ENCODE peak calls at places on chromosomes 7 and 10, in eight cellular contexts. T is tibial artery, V is cardiac muscle cell, M is gastrocnemius medialis, W is esophagus squamous epithelium, C is tibial nerve, F is AG04450, I is right lobe of liver. N is an unnamed sample.

GRCh38 chr10:130472236-130472635 is 336.0 kb downstream of the GLRX3 start:
- DNase-seq in T (peak), V (no peak), M (no peak), W (no peak), C (no peak), F (no peak), I (no peak), N (no peak)

GRCh38 chr10:124611738-124612137 is 132.4 kb downstream of the FAM53B start:
- DNase-seq in T (no peak), V (no peak), M (no peak), W (no peak), C (no peak), F (no peak), I (no peak), N (no peak)

GRCh38 chr7:780056-780455 is 52.2 kb upstream of the SUN1 start:
- DNase-seq in T (no peak), V (no peak), M (no peak), W (no peak), C (no peak), F (no peak), I (no peak), N (no peak)

GRCh38 chr7:111650456-111650999 is 88.2 kb upstream of the IMMP2L start:
- DNase-seq in T (no peak), V (no peak), M (no peak), W (no peak), C (no peak), F (no peak), I (no peak), N (peak)

GRCh38 chr7:2470204-2471021 is 5.8 kb downstream of the GRIFIN start:
- DNase-seq in T (no peak), V (no peak), M (no peak), W (no peak), C (no peak), F (no peak), I (no peak), N (no peak)

GRCh38 chr7:127886248-127886647 is 145.0 kb downstream of the LRRC4 start:
- DNase-seq in T (no peak), V (no peak), M (no peak), W (no peak), C (no peak), F (no peak), I (no peak), N (no peak)

GRCh38 chr7:157522189-157522588 is 185.4 kb downstream of the DNAJB6 start:
- DNase-seq in T (peak), V (no peak), M (no peak), W (no peak), C (no peak), F (no peak), I (peak), N (no peak)

GRCh38 chr7:140242057-140243031 is 65.6 kb upstream of the KDM7A start:
- DNase-seq in T (no peak), V (no peak), M (no peak), W (no peak), C (no peak), F (no peak), I (no peak), N (no peak)

GRCh38 chr7:455110-455928 is 64.3 kb downstream of the PDGFA start:
- DNase-seq in T (peak), V (peak), M (no peak), W (no peak), C (no peak), F (no peak), I (peak), N (no peak)

GRCh38 chr7:31251441-31251840 is 89.1 kb downstream of the NEUROD6 start:
- DNase-seq in T (no peak), V (no peak), M (no peak), W (no peak), C (no peak), F (no peak), I (no peak), N (no peak)

GRCh38 chr10:96380821-96381220 is 22.0 kb upstream of the OPALIN start:
- DNase-seq in T (no peak), V (no peak), M (no peak), W (no peak), C (no peak), F (no peak), I (no peak), N (no peak)

GRCh38 chr10:71338728-71339495 is 19.9 kb downstream of the SLC29A3 start:
- DNase-seq in T (no peak), V (peak), M (no peak), W (no peak), C (no peak), F (no peak), I (no peak), N (no peak)

GRCh38 chr10:104033401-104033930 is 52.2 kb downstream of the COL17A1 start:
- DNase-seq in T (no peak), V (no peak), M (no peak), W (no peak), C (no peak), F (no peak), I (no peak), N (no peak)

GRCh38 chr7:45670227-45670626 is 96.1 kb downstream of the ADCY1 start:
- DNase-seq in T (no peak), V (no peak), M (no peak), W (no peak), C (no peak), F (no peak), I (peak), N (no peak)

GRCh38 chr10:112763916-112764520 is 186.0 kb upstream of the TCF7L2 start:
- DNase-seq in T (no peak), V (no peak), M (no peak), W (no peak), C (no peak), F (peak), I (no peak), N (no peak)

GRCh38 chr7:132362059-132362458 is 214.2 kb downstream of the PLXNA4 start:
- DNase-seq in T (no peak), V (no peak), M (no peak), W (no peak), C (no peak), F (no peak), I (no peak), N (no peak)

GRCh38 chr10:14588084-14588937 is 186.4 kb downstream of the FAM107B start:
- DNase-seq in T (peak), V (no peak), M (no peak), W (no peak), C (no peak), F (peak), I (no peak), N (peak)

GRCh38 chr7:47763063-47763974 is 181.4 kb upstream of the TNS3 start:
- DNase-seq in T (no peak), V (no peak), M (no peak), W (no peak), C (peak), F (peak), I (peak), N (peak)

GRCh38 chr7:22688034-22688433 is 39.0 kb upstream of the IL6 start:
- DNase-seq in T (no peak), V (no peak), M (no peak), W (no peak), C (no peak), F (no peak), I (no peak), N (no peak)

GRCh38 chr7:107501593-107501992 is 31.7 kb downstream of the GPR22 start:
- DNase-seq in T (no peak), V (peak), M (no peak), W (no peak), C (no peak), F (no peak), I (no peak), N (peak)

GRCh38 chr7:1708640-1709249 is 38.7 kb downstream of the ELFN1 start:
- DNase-seq in T (peak), V (no peak), M (no peak), W (no peak), C (no peak), F (no peak), I (peak), N (no peak)

GRCh38 chr7:116984917-116985316 is 31.6 kb downstream of the ST7 start:
- DNase-seq in T (no peak), V (peak), M (no peak), W (no peak), C (no peak), F (no peak), I (no peak), N (no peak)

GRCh38 chr10:86410542-86411124 is 44.0 kb upstream of the GRID1 start:
- DNase-seq in T (no peak), V (no peak), M (no peak), W (no peak), C (no peak), F (peak), I (no peak), N (no peak)

GRCh38 chr10:62073429-62073828 is 171.9 kb downstream of the ARID5B start:
- DNase-seq in T (no peak), V (no peak), M (no peak), W (no peak), C (no peak), F (no peak), I (no peak), N (no peak)

GRCh38 chr7:159143780-159144755 is 599 bp downstream of the VIPR2 start:
- DNase-seq in T (peak), V (peak), M (no peak), W (no peak), C (no peak), F (no peak), I (no peak), N (no peak)

GRCh38 chr10:29546773-29547313 is 87.9 kb downstream of the SVIL start:
- DNase-seq in T (no peak), V (no peak), M (no peak), W (no peak), C (no peak), F (no peak), I (no peak), N (no peak)

GRCh38 chr10:79446451-79447020 is 1.1 kb upstream of the ZCCHC24 start:
- DNase-seq in T (peak), V (peak), M (no peak), W (no peak), C (peak), F (no peak), I (peak), N (no peak)

GRCh38 chr10:62062752-62063512 is 161.4 kb downstream of the ARID5B start:
- DNase-seq in T (no peak), V (no peak), M (no peak), W (no peak), C (no peak), F (no peak), I (no peak), N (no peak)

GRCh38 chr7:39845011-39845410 is 105.0 kb upstream of the CDK13 start:
- DNase-seq in T (no peak), V (no peak), M (no peak), W (no peak), C (no peak), F (no peak), I (no peak), N (no peak)

GRCh38 chr10:3486346-3487065 is 298.5 kb downstream of the KLF6 start:
- DNase-seq in T (no peak), V (no peak), M (no peak), W (no peak), C (no peak), F (no peak), I (no peak), N (no peak)

GRCh38 chr7:98064233-98064632 is 42.4 kb upstream of the LMTK2 start:
- DNase-seq in T (no peak), V (no peak), M (no peak), W (no peak), C (no peak), F (no peak), I (no peak), N (no peak)

GRCh38 chr7:140334341-140335057 is 63.8 kb downstream of the SLC37A3 start:
- DNase-seq in T (no peak), V (no peak), M (no peak), W (no peak), C (no peak), F (no peak), I (no peak), N (no peak)

GRCh38 chr7:94003446-94004023 is 620 bp downstream of the BET1 start:
- DNase-seq in T (no peak), V (peak), M (no peak), W (no peak), C (no peak), F (no peak), I (no peak), N (no peak)

GRCh38 chr10:18303851-18304800 is 163.9 kb downstream of the CACNB2 start:
- DNase-seq in T (no peak), V (peak), M (no peak), W (no peak), C (no peak), F (no peak), I (no peak), N (no peak)

GRCh38 chr7:2417981-2418481 is 14.6 kb downstream of the CHST12 start:
- DNase-seq in T (peak), V (no peak), M (no peak), W (no peak), C (no peak), F (no peak), I (no peak), N (no peak)

GRCh38 chr7:44403176-44403759 is 77.9 kb upstream of the CAMK2B start:
- DNase-seq in T (no peak), V (no peak), M (no peak), W (no peak), C (no peak), F (no peak), I (no peak), N (no peak)

GRCh38 chr7:3495530-3495929 is 194.5 kb downstream of the SDK1 start:
- DNase-seq in T (no peak), V (no peak), M (no peak), W (no peak), C (no peak), F (no peak), I (no peak), N (no peak)

GRCh38 chr10:100739516-100740368 is 5.6 kb upstream of the PAX2 start:
- DNase-seq in T (no peak), V (no peak), M (no peak), W (no peak), C (no peak), F (no peak), I (no peak), N (no peak)

GRCh38 chr7:87735360-87735759 is 107.2 kb downstream of the RUNDC3B start:
- DNase-seq in T (no peak), V (no peak), M (no peak), W (no peak), C (no peak), F (no peak), I (no peak), N (no peak)

GRCh38 chr10:88996927-88997326 is 6.3 kb downstream of the FAS start:
- DNase-seq in T (no peak), V (no peak), M (no peak), W (no peak), C (no peak), F (no peak), I (no peak), N (no peak)
- H3K4me3 ChIP-seq in T (no peak), V (no peak), M (no peak), W (no peak), C (no peak), F (no peak), I (no peak), N (no peak)

DNA sequence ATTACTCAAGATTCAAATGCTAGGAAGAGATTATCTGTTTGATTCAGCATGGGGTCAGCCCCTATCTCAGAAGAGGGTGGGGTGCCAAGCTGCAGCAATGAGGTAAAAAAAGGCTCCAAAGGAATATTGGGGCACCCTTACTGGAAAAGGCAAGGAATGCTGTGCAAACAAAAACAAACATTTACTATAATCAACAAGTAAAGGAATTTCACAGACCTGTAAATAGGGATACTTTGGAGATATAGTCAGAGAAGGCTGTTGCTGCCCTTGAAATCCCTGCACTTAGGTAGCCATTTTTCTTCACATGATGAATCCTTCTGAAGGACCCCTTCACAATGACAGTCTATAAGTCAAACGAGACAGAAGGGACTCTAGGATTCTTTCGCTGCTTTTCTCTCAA is 10.6 kb upstream of the ADD3 start:
- DNase-seq in T (no peak), V (no peak), M (no peak), W (no peak), C (no peak), F (no peak), I (no peak), N (no peak)
- TF ChIP-seq CTCF in T (no peak), V (no peak), M (no peak), W (no peak), C (no peak), F (no peak), I (no peak), N (no peak)

DNA sequence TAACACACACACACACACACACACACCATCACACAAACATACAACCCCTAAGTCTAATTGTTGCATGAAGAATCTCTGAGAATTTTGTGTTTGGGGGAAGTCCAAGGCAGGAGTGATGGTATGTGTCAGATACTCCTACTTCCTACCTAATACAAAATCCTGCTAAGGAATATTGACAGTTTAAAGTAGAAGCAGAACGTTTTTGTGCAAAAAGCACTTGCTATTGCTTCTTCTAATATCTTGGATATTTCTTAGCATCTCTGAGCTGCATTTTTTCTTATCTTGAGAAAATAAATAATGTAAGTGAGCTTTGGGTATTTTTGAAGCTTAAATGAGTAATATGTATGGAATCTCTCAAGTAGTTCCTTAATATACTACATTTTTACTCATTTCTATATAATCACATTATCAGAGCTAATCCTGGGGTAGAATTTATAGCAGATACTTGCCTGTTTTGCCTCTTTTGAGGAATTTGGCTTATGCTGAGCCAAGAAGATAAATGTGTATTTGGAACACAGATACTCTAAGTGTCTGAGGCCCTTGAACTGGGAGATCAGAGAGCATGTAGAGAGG is 212.3 kb downstream of the DKK1 start:
- DNase-seq in T (no peak), V (no peak), M (no peak), W (no peak), C (no peak), F (no peak), I (no peak), N (no peak)
- H3K4me3 ChIP-seq in T (no peak), V (no peak), M (no peak), W (no peak), C (no peak), F (no peak), I (no peak), N (no peak)

DNA sequence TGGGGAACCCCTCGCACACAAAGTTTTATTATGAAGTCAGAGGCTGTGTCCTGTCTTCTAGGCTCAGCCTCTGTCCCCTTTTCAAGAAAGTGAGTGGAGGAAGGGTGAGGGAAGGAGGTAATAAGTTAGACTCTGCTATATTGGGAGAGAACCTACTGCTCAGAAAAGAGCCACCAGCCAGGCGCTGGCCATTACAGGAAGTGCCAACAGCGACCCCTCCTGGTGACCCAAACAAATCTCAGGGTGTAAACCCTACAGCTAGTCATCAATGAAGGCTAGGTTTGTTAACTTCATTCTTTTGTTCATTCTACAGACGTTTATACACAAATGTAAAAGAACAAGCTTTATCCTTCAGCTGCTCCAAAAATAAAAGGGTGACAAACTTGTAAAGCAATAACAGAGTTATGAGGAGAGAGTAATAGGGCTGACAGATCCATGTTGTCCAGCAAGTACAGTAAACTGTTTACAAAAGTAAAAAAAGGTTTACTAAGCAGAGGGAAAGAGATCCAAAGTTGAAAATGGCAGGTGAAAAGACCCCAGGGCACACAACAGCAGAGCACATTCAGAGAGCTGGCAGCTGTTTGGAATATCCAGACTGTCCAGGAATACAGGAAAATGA is 82.7 kb downstream of the FAM204A start:
- DNase-seq in T (no peak), V (peak), M (no peak), W (no peak), C (no peak), F (no peak), I (no peak), N (no peak)
- TF ChIP-seq CTCF in T (peak), V (peak), M (no peak), W (peak), C (no peak), F (peak), I (peak), N (peak)

DNA sequence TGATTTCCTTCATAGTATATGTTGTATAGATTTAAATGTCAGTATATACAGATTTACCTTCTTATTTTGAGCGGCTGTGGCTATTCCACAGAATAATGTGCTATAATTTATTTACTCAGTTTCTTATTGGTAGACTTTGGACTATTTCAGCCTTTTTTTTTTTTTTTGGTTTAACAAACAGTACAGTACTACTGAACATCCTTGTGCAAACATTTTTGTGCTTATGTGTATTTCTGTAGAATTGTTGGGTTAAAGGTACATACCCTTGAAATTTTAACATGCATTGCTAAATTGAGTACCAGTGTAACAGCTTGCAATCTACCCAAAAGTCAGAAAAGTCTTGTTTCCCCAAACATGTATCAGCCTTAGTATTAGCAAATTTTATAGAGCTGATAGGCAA is 68.8 kb downstream of the HHEX start:
- DNase-seq in T (no peak), V (no peak), M (no peak), W (no peak), C (no peak), F (no peak), I (no peak), N (no peak)
- H3K4me3 ChIP-seq in T (no peak), V (no peak), M (no peak), W (no peak), C (no peak), F (no peak), I (no peak), N (no peak)

DNA sequence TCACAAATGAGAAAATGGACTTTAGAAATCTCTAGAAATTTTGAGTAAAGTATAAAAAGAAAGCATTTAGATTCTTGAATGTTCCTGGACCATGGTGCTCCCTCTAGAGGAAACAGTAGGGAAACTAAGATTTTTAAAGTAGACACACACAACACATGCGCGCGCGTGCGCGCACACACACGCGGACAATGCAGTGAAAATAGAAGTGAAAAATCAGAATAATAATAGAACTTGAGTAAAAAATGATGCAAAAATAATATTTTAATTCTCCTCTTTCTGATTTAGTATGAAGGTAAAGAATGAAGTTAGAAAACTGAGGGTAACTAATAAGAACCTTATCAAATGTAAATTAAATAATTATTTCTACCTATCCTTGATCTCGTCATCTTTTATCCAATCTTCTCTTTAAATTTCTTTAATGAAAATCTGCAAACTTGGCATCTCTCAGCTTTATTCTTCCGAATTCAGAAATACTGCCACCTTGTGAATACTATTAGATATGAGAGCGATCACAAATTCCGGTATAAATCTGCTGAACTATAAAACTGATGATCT is 117.0 kb upstream of the AMPH start:
- DNase-seq in T (no peak), V (peak), M (no peak), W (no peak), C (no peak), F (no peak), I (no peak), N (no peak)
- TF ChIP-seq CTCF in T (no peak), V (peak), M (no peak), W (no peak), C (no peak), F (peak), I (peak), N (peak)

GRCh38 chr7:73577627-73578341 is 595 bp downstream of the TBL2 start:
- DNase-seq in T (no peak), V (no peak), M (no peak), W (no peak), C (no peak), F (no peak), I (no peak), N (no peak)
- H3K4me3 ChIP-seq in T (peak), V (peak), M (peak), W (peak), C (peak), F (peak), I (peak), N (peak)

N was measured in HFF-Myc.